ENCODE peak calls at places on chromosomes 12 and 14, in five cellular contexts. D is stimulated activated CD8-positive, alpha-beta memory T cell treated with anti-CD3 and anti-CD28 coated beads, Interleukin-4, amount 100 ng/mL, for 1 hour; L is tibial artery; V is stimulated activated CD4-positive, alpha-beta T cell treated with anti-CD3 and anti-CD28 coated beads, Interleukin-4, amount 100 ng/mL, for 4 hours; C is T-cell. N is an unnamed sample.
A peak's percentile ranks its signal among the peaks of the same experiment; 100 is the strongest.

GRCh38 chr12:96219700-96220206 is 25.6 kb downstream of the ELK3 start:
- DNase-seq in D (no peak), L (no peak), V (no peak), C (no peak), N (no peak)

GRCh38 chr14:100673085-100673806 is 53.4 kb upstream of the DLK1 start:
- DNase-seq in D (no peak), L (no peak), V (no peak), C (no peak), N (no peak)

GRCh38 chr12:110796952-110797351 is 49.8 kb upstream of the CCDC63 start:
- DNase-seq in D (no peak), L (no peak), V (no peak), C (no peak), N (no peak)

GRCh38 chr12:34033628-34034296 is 11.5 kb downstream of the ALG10 start:
- DNase-seq in D (no peak), L (no peak), V (no peak), C (no peak), N (no peak)

GRCh38 chr14:68079941-68080697 is 260.5 kb downstream of the RAD51B start:
- DNase-seq in D (no peak), L (no peak), V (no peak), C (no peak), N (no peak)

GRCh38 chr12:93441111-93441616 is 583 bp downstream of the UBE2N start:
- DNase-seq in D (peak; percentile 1), L (no peak), V (peak; percentile 23), C (peak; percentile 29), N (peak; percentile 20)

GRCh38 chr14:105856676-105857222 is 330.4 kb downstream of the TMEM121 start:
- DNase-seq in D (no peak), L (no peak), V (no peak), C (no peak), N (no peak)

GRCh38 chr12:19482551-19483109 is 43.3 kb downstream of the AEBP2 start:
- DNase-seq in D (no peak), L (no peak), V (peak; percentile 29), C (peak; percentile 17), N (no peak)

GRCh38 chr12:6424848-6425247 is 19.9 kb upstream of the CD27 start:
- DNase-seq in D (no peak), L (no peak), V (no peak), C (no peak), N (no peak)

GRCh38 chr12:56115329-56115728 is 1.1 kb upstream of the RPL41 start:
- DNase-seq in D (no peak), L (no peak), V (no peak), C (no peak), N (no peak)

GRCh38 chr12:13772264-13772663 is 209.1 kb downstream of the GRIN2B start:
- DNase-seq in D (no peak), L (no peak), V (no peak), C (no peak), N (no peak)

GRCh38 chr14:95292660-95293425 is 26.9 kb downstream of the CLMN start:
- DNase-seq in D (no peak), L (no peak), V (no peak), C (no peak), N (no peak)

GRCh38 chr14:101961011-101961721 is 3.2 kb upstream of the DYNC1H1 start:
- DNase-seq in D (peak; percentile 38), L (peak; percentile 47), V (peak; percentile 69), C (peak; percentile 69), N (peak; percentile 73)

GRCh38 chr12:25458047-25458552 is 95.0 kb downstream of the LMNTD1 start:
- DNase-seq in D (no peak), L (peak; percentile 36), V (no peak), C (no peak), N (no peak)

GRCh38 chr14:21205678-21206581 is 50.1 kb upstream of the OR5AU1 start:
- DNase-seq in D (no peak), L (no peak), V (no peak), C (no peak), N (no peak)

GRCh38 chr14:73245401-73246325 is 8.4 kb downstream of the PAPLN start:
- DNase-seq in D (no peak), L (peak; percentile 54), V (peak; percentile 46), C (peak; percentile 48), N (peak; percentile 63)

GRCh38 chr14:89096946-89097345 is 272.5 kb downstream of the TTC8 start:
- DNase-seq in D (no peak), L (no peak), V (no peak), C (no peak), N (no peak)

GRCh38 chr14:60753264-60754126 is 18.9 kb downstream of the MNAT1 start:
- DNase-seq in D (no peak), L (no peak), V (no peak), C (peak; percentile 8), N (no peak)

GRCh38 chr12:3559601-3560294 is 68.7 kb downstream of the PRMT8 start:
- DNase-seq in D (no peak), L (no peak), V (no peak), C (no peak), N (no peak)

GRCh38 chr14:89327771-89328212 is 89.2 kb downstream of the FOXN3 start:
- DNase-seq in D (no peak), L (no peak), V (no peak), C (no peak), N (no peak)

GRCh38 chr12:113587720-113588119 is 116.0 kb upstream of the LHX5 start:
- DNase-seq in D (no peak), L (no peak), V (no peak), C (no peak), N (no peak)

GRCh38 chr12:89305373-89305772 is 46.9 kb downstream of the DUSP6 start:
- DNase-seq in D (no peak), L (no peak), V (no peak), C (no peak), N (no peak)

GRCh38 chr14:94681300-94682060 is 69.3 kb downstream of the SERPINA3 start:
- DNase-seq in D (no peak), L (no peak), V (no peak), C (no peak), N (no peak)

GRCh38 chr14:65500075-65500474 is 87.5 kb downstream of the FUT8 start:
- DNase-seq in D (no peak), L (no peak), V (no peak), C (no peak), N (no peak)

GRCh38 chr14:33062881-33063280 is 124.2 kb downstream of the NPAS3 start:
- DNase-seq in D (no peak), L (no peak), V (no peak), C (no peak), N (no peak)

GRCh38 chr14:93013368-93013719 is 90.4 kb downstream of the CHGA start:
- DNase-seq in D (no peak), L (peak; percentile 39), V (no peak), C (no peak), N (no peak)

GRCh38 chr12:114674201-114675047 is 9.6 kb downstream of the TBX3 start:
- DNase-seq in D (no peak), L (no peak), V (no peak), C (no peak), N (no peak)

GRCh38 chr12:51683763-51684357 is 92.8 kb downstream of the SCN8A start:
- DNase-seq in D (no peak), L (no peak), V (no peak), C (no peak), N (no peak)

GRCh38 chr12:114916531-114916930 is 232.6 kb upstream of the TBX3 start:
- DNase-seq in D (no peak), L (no peak), V (no peak), C (no peak), N (no peak)

GRCh38 chr12:14367097-14367661 is 1.7 kb downstream of the ATF7IP start:
- DNase-seq in D (no peak), L (no peak), V (no peak), C (no peak), N (no peak)

GRCh38 chr12:118424883-118425282 is 48.5 kb downstream of the SUDS3 start:
- DNase-seq in D (no peak), L (no peak), V (no peak), C (no peak), N (no peak)

GRCh38 chr14:102419276-102419675 is 56.5 kb downstream of the TECPR2 start:
- DNase-seq in D (no peak), L (no peak), V (no peak), C (no peak), N (no peak)

GRCh38 chr12:103046154-103046553 is 88.7 kb downstream of the ASCL1 start:
- DNase-seq in D (no peak), L (no peak), V (no peak), C (no peak), N (no peak)

GRCh38 chr12:94795520-94795919 is 145.2 kb upstream of the TMCC3 start:
- DNase-seq in D (no peak), L (no peak), V (no peak), C (no peak), N (no peak)

GRCh38 chr14:77040995-77041744 is 12.7 kb upstream of the IRF2BPL start:
- DNase-seq in D (no peak), L (peak; percentile 53), V (no peak), C (no peak), N (no peak)

GRCh38 chr12:58081488-58081887 is 140.1 kb downstream of the ATP23 start:
- DNase-seq in D (no peak), L (no peak), V (no peak), C (no peak), N (no peak)

N was measured in memory B cell.